ENCODE peak calls at places on chromosomes 1 and 21, in nine cellular contexts. T is T-helper 2 cell; X is HTR-8/SVneo; S is cardiac muscle cell; W is NCI-H2081; P is AG09309; F is HFF-Myc; C is body of pancreas; N is stimulated activated CD8-positive, alpha-beta memory T cell treated with anti-CD3 and anti-CD28 coated beads, Interleukin-4, amount 100 ng/mL, for 1 hour. L is an unnamed sample.

GRCh38 chr1:115404936-115405335 is 66.9 kb upstream of the NGF start:
- DNase-seq in W (no peak), T (no peak), X (no peak), F (no peak), C (no peak), P (no peak), N (no peak), S (no peak), L (no peak)

GRCh38 chr1:84998642-84999280 is 1.8 kb upstream of the MCOLN2 start:
- DNase-seq in S (peak; percentile 39), W (no peak), P (peak; percentile 2), X (peak; percentile 5), C (no peak), N (no peak), F (no peak), T (peak; percentile 25), L (no peak)

GRCh38 chr21:45073301-45074047 is 906 bp upstream of the ADARB1 start:
- DNase-seq in S (peak; percentile 40), F (no peak), W (no peak), X (no peak), T (no peak), N (no peak), C (peak; percentile 55), P (no peak), L (peak; percentile 57)

GRCh38 chr21:41678016-41678935 is 88.6 kb downstream of the RIPK4 start:
- DNase-seq in C (peak; percentile 95), W (peak; percentile 53), F (no peak), S (no peak), P (no peak), N (no peak), X (peak; percentile 59), T (no peak), L (no peak)

GRCh38 chr21:44013380-44014088 is 1.4 kb downstream of the TRAPPC10 start:
- DNase-seq in P (no peak), F (no peak), N (no peak), C (no peak), T (peak; percentile 19), X (no peak), S (no peak), W (no peak), L (no peak)

GRCh38 chr21:39441502-39442475 is 3.8 kb downstream of the LCA5L start:
- DNase-seq in W (peak; percentile 17), X (peak; percentile 42), S (peak; percentile 68), P (no peak), N (no peak), T (peak; percentile 14), C (peak; percentile 40), F (no peak), L (no peak)

GRCh38 chr1:91440845-91441244 is 36.2 kb upstream of the HFM1 start:
- DNase-seq in T (no peak), F (no peak), S (peak; percentile 38), N (no peak), W (no peak), C (no peak), P (no peak), X (no peak), L (no peak)

GRCh38 chr1:219518168-219518905 is 94.6 kb downstream of the ZC3H11B start:
- DNase-seq in N (no peak), P (peak; percentile 64), F (peak; percentile 16), T (no peak), C (no peak), W (no peak), X (peak; percentile 27), S (peak; percentile 50), L (no peak)

GRCh38 chr1:173503391-173503790 is 26.3 kb downstream of the PRDX6 start:
- DNase-seq in P (no peak), N (no peak), F (peak; percentile 31), W (peak; percentile 19), T (no peak), X (no peak), C (no peak), S (peak; percentile 68), L (no peak)

GRCh38 chr1:204723131-204723787 is 37.7 kb upstream of the LRRN2 start:
- DNase-seq in P (no peak), T (no peak), X (no peak), S (no peak), W (peak; percentile 58), C (no peak), F (no peak), N (no peak), L (no peak)

GRCh38 chr1:179082308-179083030 is 599 bp downstream of the TOR3A start:
- DNase-seq in P (no peak), C (peak; percentile 25), X (peak; percentile 46), T (peak; percentile 27), W (no peak), N (no peak), S (peak; percentile 27), F (no peak), L (peak; percentile 59)

GRCh38 chr1:239125027-239125426 is 261.3 kb upstream of the CHRM3 start:
- DNase-seq in C (no peak), S (peak; percentile 2), X (peak; percentile 10), W (no peak), F (no peak), N (no peak), T (no peak), P (peak; percentile 8), L (no peak)

GRCh38 chr1:229258031-229258850 is 12.7 kb upstream of the RAB4A start:
- DNase-seq in N (peak; percentile 31), F (peak; percentile 32), C (peak; percentile 77), T (peak; percentile 45), S (peak; percentile 84), W (peak; percentile 80), P (peak; percentile 39), X (peak; percentile 61), L (peak; percentile 67)

GRCh38 chr1:66434096-66434495 is 99.9 kb upstream of the SGIP1 start:
- DNase-seq in W (no peak), T (no peak), N (no peak), P (peak; percentile 62), S (no peak), X (no peak), F (peak; percentile 82), C (no peak), L (no peak)

GRCh38 chr1:52238474-52238873 is 96.6 kb downstream of the ZFYVE9 start:
- DNase-seq in S (peak; percentile 38), F (no peak), W (no peak), X (no peak), P (peak; percentile 4), C (no peak), N (no peak), T (no peak), L (no peak)

GRCh38 chr21:45423201-45423955 is 18.4 kb downstream of the COL18A1 start:
- DNase-seq in C (peak; percentile 46), P (no peak), F (no peak), T (no peak), S (no peak), N (no peak), W (no peak), X (no peak), L (no peak)

GRCh38 chr1:246577720-246578106 is 11.5 kb downstream of the CNST start:
- DNase-seq in S (no peak), W (no peak), F (no peak), T (no peak), N (no peak), X (no peak), C (no peak), P (no peak), L (no peak)

GRCh38 chr1:193417945-193418744 is 231.7 kb upstream of the B3GALT2 start:
- DNase-seq in P (no peak), F (no peak), W (no peak), N (no peak), C (no peak), X (peak; percentile 18), S (peak; percentile 58), T (no peak), L (no peak)

GRCh38 chr21:46151261-46151988 is 4.0 kb downstream of the FTCD start:
- DNase-seq in N (no peak), P (no peak), X (no peak), T (peak; percentile 3), C (no peak), F (no peak), W (no peak), S (no peak), L (peak; percentile 38)

GRCh38 chr1:30474818-30475200 is 248.6 kb downstream of the MATN1 start:
- DNase-seq in X (no peak), F (no peak), S (no peak), C (no peak), N (no peak), W (no peak), T (no peak), P (no peak), L (no peak)

GRCh38 chr21:27371065-27371464 is 404.2 kb upstream of the ADAMTS5 start:
- DNase-seq in T (no peak), P (no peak), W (no peak), X (no peak), S (no peak), F (no peak), C (no peak), N (no peak), L (no peak)

GRCh38 chr1:184836081-184836480 is 81.4 kb upstream of the EDEM3 start:
- DNase-seq in S (no peak), C (no peak), P (no peak), F (no peak), T (no peak), N (no peak), X (no peak), W (no peak), L (no peak)

GRCh38 chr1:159132271-159132881 is 39.0 kb upstream of the CADM3 start:
- DNase-seq in T (peak; percentile 42), P (peak; percentile 8), W (peak; percentile 61), X (peak; percentile 37), N (peak; percentile 44), S (peak; percentile 78), F (peak; percentile 20), C (peak; percentile 44), L (peak; percentile 78)

GRCh38 chr1:37124501-37124900 is 90.2 kb upstream of the GRIK3 start:
- DNase-seq in T (no peak), W (no peak), S (no peak), F (no peak), C (no peak), P (no peak), N (no peak), X (no peak), L (no peak)

GRCh38 chr21:46048926-46049889 is 48.7 kb upstream of the COL6A2 start:
- DNase-seq in P (peak; percentile 100), X (peak; percentile 54), T (no peak), W (no peak), F (peak; percentile 99), S (peak; percentile 100), C (peak; percentile 70), N (no peak), L (peak; percentile 29)

GRCh38 chr1:174795806-174796205 is 203.9 kb upstream of the CACYBP start:
- DNase-seq in T (no peak), C (no peak), N (no peak), F (no peak), W (no peak), S (no peak), P (no peak), X (no peak), L (no peak)

GRCh38 chr1:164660415-164661174 is 101.6 kb downstream of the PBX1 start:
- DNase-seq in C (peak; percentile 75), X (no peak), N (no peak), T (no peak), F (no peak), W (no peak), S (peak; percentile 58), P (peak; percentile 4), L (no peak)

GRCh38 chr1:178946416-178946815 is 75.5 kb upstream of the ANGPTL1 start:
- DNase-seq in S (no peak), W (no peak), P (no peak), T (no peak), N (no peak), X (no peak), C (no peak), F (no peak), L (no peak)

GRCh38 chr1:167683226-167683625 is 38.6 kb upstream of the MPZL1 start:
- DNase-seq in W (no peak), S (no peak), C (no peak), F (no peak), N (no peak), X (no peak), P (no peak), T (no peak), L (no peak)

GRCh38 chr1:54839824-54840223 is 38.7 kb upstream of the TTC22 start:
- DNase-seq in N (no peak), C (no peak), X (no peak), F (no peak), T (no peak), S (no peak), W (no peak), P (no peak), L (no peak)

L was measured in mesothelial cell of epicardium.